ENCODE peak calls at places on chromosomes 1 and 21, in seven cellular contexts. C is CD4-positive, alpha-beta T cell; J is SJSA1; H is OCI-LY7; Z is psoas muscle; G is adrenal gland; N is K562. A is an unnamed sample.

GRCh38 chr1:29425656-29426055 is 189.3 kb downstream of the PTPRU start:
- DNase-seq in J (no peak), N (peak; percentile 51), Z (no peak), H (no peak), C (no peak), G (peak; percentile 49), A (no peak)

GRCh38 chr1:241841661-241842060 is 6.3 kb upstream of the EXO1 start:
- DNase-seq in G (no peak), H (no peak), C (no peak), J (no peak), N (no peak), Z (no peak), A (no peak)

GRCh38 chr1:9628541-9629444 is 22.7 kb upstream of the PIK3CD start:
- DNase-seq in J (no peak), N (no peak), Z (no peak), C (peak; percentile 74), H (peak; percentile 48), G (no peak), A (no peak)

GRCh38 chr1:185656663-185657062 is 77.5 kb upstream of the HMCN1 start:
- DNase-seq in C (no peak), N (peak; percentile 9), Z (no peak), J (no peak), H (no peak), G (no peak), A (no peak)

GRCh38 chr1:201025571-201026002 is 2.1 kb upstream of the KIF21B start:
- DNase-seq in C (no peak), N (peak; percentile 69), G (no peak), J (peak; percentile 37), Z (no peak), H (peak; percentile 43), A (no peak)

GRCh38 chr1:161986328-161986727 is 37.3 kb downstream of the OLFML2B start:
- DNase-seq in H (no peak), N (no peak), G (no peak), Z (peak; percentile 69), C (no peak), J (no peak), A (no peak)

GRCh38 chr21:33937146-33937545 is 21.5 kb upstream of the ATP5PO start:
- DNase-seq in J (no peak), G (no peak), H (no peak), C (no peak), N (no peak), Z (no peak), A (no peak)

GRCh38 chr1:15700510-15700909 is 16.4 kb downstream of the PLEKHM2 start:
- DNase-seq in N (no peak), Z (no peak), H (no peak), C (no peak), G (no peak), J (no peak), A (no peak)

GRCh38 chr1:95863086-95863485 is 629.1 kb downstream of the RWDD3 start:
- DNase-seq in Z (no peak), G (no peak), H (no peak), C (no peak), J (no peak), N (no peak), A (no peak)

GRCh38 chr1:28301368-28302174 is 27.3 kb upstream of the MED18 start:
- DNase-seq in Z (no peak), J (no peak), G (no peak), N (peak; percentile 16), C (no peak), H (no peak), A (no peak)

GRCh38 chr1:231357831-231358354 is 19.8 kb downstream of the SPRTN start:
- DNase-seq in J (peak; percentile 61), C (no peak), N (peak; percentile 61), H (peak; percentile 74), G (peak; percentile 57), Z (peak; percentile 63), A (no peak)
- H3K27ac ChIP-seq in J (no peak overlapping the region), C (no peak overlapping the region), N (no peak overlapping the region), H (no peak overlapping the region), G (no peak overlapping the region), Z (peak overlapping the region; percentile 73), A (peak overlapping the region; percentile 10)

DNA sequence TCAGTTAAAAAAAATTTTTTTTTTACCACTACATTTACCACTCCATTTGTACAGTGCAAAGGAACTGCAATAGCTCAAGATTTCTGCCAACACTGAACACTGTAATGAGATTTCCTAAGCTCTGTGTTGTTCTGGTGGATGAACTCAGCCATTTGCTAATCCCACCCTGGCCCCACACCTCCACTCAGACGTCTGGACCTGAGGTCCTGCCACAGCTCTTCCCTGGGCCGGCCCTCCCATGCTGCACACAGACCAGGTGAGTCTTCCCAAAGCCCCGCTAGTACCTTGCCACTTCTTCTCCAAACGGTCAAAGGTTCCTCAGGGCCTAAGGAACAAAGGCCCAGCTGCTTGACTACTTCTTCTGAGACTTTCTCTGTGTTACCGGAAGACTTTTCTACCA is 56.4 kb downstream of the SLC45A1 start:
- DNase-seq in Z (no peak), G (no peak), C (no peak), H (no peak), J (no peak), N (no peak), A (no peak)
- H3K27ac ChIP-seq in Z (peak overlapping the region; percentile 87), G (peak overlapping the region; percentile 92), C (no peak overlapping the region), H (no peak overlapping the region), J (peak overlapping the region; percentile 66), N (no peak overlapping the region), A (peak overlapping the region; percentile 22)

DNA sequence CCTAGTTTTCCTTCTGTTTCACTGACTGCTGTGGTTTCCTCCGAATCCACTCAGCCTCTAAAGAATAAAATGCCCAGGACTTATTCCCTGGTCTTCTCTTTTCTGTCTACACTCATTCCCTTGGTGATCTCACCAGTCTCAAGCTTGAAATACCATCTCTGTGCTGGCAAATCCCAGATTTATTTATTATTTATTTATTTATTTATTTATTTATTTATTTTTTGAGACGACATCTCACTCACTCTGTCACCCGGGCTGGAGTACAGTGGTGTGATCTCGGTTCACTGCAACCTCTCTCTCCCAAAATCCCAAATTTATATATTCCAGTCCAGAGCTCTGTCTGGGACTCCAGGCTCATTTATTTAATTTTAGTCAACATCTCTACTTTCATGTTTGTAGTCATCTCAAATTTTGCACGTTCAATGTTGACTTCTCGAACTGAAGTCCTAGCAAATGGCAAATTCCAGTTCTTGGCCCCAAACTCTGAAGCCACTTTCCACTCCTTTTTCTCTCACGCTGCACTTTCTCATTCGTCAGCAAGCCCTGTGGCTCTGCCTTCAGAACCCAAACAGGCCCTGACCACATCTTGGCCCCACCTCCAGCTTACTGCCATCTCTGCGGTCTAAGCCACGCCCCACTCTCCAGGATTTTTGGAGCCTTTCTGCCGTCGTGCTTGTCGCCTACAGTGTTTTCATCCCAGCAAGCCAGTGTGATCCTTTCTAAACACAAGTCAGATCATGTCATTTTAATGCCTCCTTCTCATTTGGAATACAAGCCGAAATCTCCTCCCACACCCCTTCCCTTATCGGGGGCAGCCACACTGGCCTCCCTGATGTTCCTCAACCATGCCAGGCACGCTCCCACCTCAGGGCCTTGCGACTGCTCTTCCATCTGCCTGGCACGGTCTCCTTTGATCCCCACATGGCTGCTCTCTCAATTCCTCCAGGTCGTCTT is 14.2 kb upstream of the TENT5B start:
- DNase-seq in J (peak; percentile 44), C (no peak), G (no peak), N (peak; percentile 90), H (no peak), Z (peak; percentile 53), A (no peak)
- H3K27ac ChIP-seq in J (no peak overlapping the region), C (no peak overlapping the region), G (no peak overlapping the region), N (peak overlapping the region; percentile 74), H (no peak overlapping the region), Z (no peak overlapping the region), A (no peak overlapping the region)

DNA sequence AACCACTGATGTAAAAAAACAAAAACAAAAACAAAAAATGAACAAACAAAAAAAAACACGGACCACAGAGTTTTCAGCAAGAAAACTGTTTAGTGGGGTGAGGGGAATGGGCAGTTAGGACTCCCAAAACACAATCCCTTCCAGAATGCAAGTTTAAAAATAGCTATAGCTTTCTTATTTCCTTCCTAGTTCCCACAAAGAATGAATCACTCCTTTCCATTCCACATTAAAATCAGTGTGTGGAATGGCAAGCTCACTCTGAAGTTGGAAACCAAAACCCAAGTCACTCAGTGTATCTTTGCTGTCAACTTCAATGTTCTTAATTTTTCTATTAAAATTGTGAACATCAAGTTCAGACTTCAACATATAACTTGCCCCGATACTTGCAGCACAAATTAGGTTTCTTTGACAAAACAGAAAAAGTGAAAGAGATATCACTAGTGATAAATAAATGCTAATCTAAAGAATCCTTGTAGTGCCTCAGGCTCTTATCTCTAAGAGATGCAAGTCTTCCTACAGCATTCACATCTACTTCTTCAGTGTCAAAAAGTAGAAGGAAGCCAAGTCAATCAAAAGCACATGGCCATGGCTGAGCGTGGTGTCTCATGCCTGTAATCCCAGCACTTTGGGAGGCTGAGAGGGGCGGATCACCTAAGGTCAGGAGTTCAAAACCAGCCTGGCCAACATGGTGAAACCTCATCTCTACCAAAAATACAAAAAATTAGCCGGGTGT is 45.5 kb downstream of the TOR3A start:
- DNase-seq in J (peak; percentile 45), N (no peak), H (no peak), C (no peak), G (no peak), Z (no peak), A (no peak)
- H3K27ac ChIP-seq in J (peak overlapping the region; percentile 21), N (no peak overlapping the region), H (no peak overlapping the region), C (no peak overlapping the region), G (no peak overlapping the region), Z (no peak overlapping the region), A (peak overlapping the region; percentile 53)

A was measured in epithelial cell of prostate.